ENCODE peak calls at places on chromosomes 2 and 18, in eight cellular contexts. C is HT1080, A is BJ, P is AG20443, K is fibroblast of lung, X is osteocyte, N is memory B cell, L is MV-4-11. E is an unnamed sample.

GRCh38 chr2:161436411-161436810 is 20.3 kb downstream of the TBR1 start:
- DNase-seq in L (no peak), C (peak), A (peak), N (no peak), X (no peak), P (peak), K (peak), E (no peak)

GRCh38 chr2:178315488-178315948 is 121.2 kb downstream of the OSBPL6 start:
- DNase-seq in A (no peak), X (no peak), K (no peak), N (no peak), L (no peak), C (no peak), P (no peak), E (no peak)

GRCh38 chr18:42275949-42276730 is 321.1 kb downstream of the PIK3C3 start:
- DNase-seq in P (no peak), A (no peak), C (no peak), K (no peak), X (no peak), L (no peak), N (no peak), E (no peak)

GRCh38 chr2:215870986-215871385 is 142.4 kb downstream of the MREG start:
- DNase-seq in X (no peak), A (no peak), N (no peak), K (no peak), P (no peak), C (peak), L (no peak), E (peak)

GRCh38 chr18:7568426-7568825 is 1.3 kb downstream of the PTPRM start:
- DNase-seq in C (no peak), K (peak), N (no peak), A (no peak), P (no peak), L (no peak), X (peak), E (no peak)

GRCh38 chr2:219530048-219530963 is 13.3 kb downstream of the CHPF start:
- DNase-seq in K (peak), A (no peak), X (peak), C (peak), P (peak), L (peak), N (peak), E (peak)

GRCh38 chr2:10220516-10221391 is 82.0 kb upstream of the HPCAL1 start:
- DNase-seq in P (peak), X (no peak), L (peak), C (peak), N (no peak), A (peak), K (peak), E (no peak)

GRCh38 chr18:49024808-49025361 is 74.1 kb upstream of the SMAD7 start:
- DNase-seq in L (no peak), N (no peak), K (no peak), P (no peak), A (no peak), X (peak), C (no peak), E (no peak)

GRCh38 chr18:68083776-68084175 is 567.3 kb upstream of the DSEL start:
- DNase-seq in L (no peak), K (peak), C (no peak), A (no peak), P (no peak), X (no peak), N (no peak), E (no peak)

GRCh38 chr18:70126832-70127231 is 78.7 kb downstream of the RTTN start:
- DNase-seq in X (no peak), K (no peak), N (no peak), L (no peak), A (no peak), P (no peak), C (no peak), E (no peak)

GRCh38 chr2:63438171-63438570 is 150.1 kb downstream of the WDPCP start:
- DNase-seq in C (no peak), K (no peak), P (no peak), A (no peak), X (no peak), L (no peak), N (no peak), E (no peak)